ENCODE peak calls at places on chromosomes 7 and 10, in five cellular contexts. N, Q, W, E and I are unnamed samples.

GRCh38 chr10:86813101-86813500 is 56.7 kb downstream of the BMPR1A start:
- DNase-seq in E (no peak), W (no peak), Q (peak; percentile 44), N (no peak), I (no peak)

GRCh38 chr7:96277921-96278320 is 44.0 kb downstream of the SLC25A13 start:
- DNase-seq in E (peak; percentile 36), N (no peak), Q (no peak), W (no peak), I (no peak)

GRCh38 chr7:101367676-101368075 is 5.0 kb downstream of the COL26A1 start:
- DNase-seq in N (no peak), E (no peak), Q (no peak), W (no peak), I (no peak)

GRCh38 chr7:143410523-143411004 is 1.9 kb upstream of the EPHA1 start:
- DNase-seq in N (no peak), Q (no peak), E (no peak), W (no peak), I (no peak)

GRCh38 chr7:90474284-90475210 is 5.1 kb downstream of the PTTG1IP2 start:
- DNase-seq in N (no peak), Q (peak; percentile 86), W (no peak), E (no peak), I (peak; percentile 39)

GRCh38 chr10:58651040-58651439 is 138.4 kb downstream of the BICC1 start:
- DNase-seq in Q (no peak), N (no peak), E (peak; percentile 50), W (no peak), I (no peak)

GRCh38 chr7:3112499-3113134 is 69.0 kb upstream of the CARD11 start:
- DNase-seq in W (peak; percentile 42), E (no peak), Q (no peak), N (peak; percentile 21), I (no peak)

GRCh38 chr7:127629268-127629854 is 11.4 kb upstream of the PAX4 start:
- DNase-seq in W (peak; percentile 65), E (peak; percentile 58), Q (peak; percentile 29), N (peak; percentile 38), I (peak; percentile 17)

GRCh38 chr10:88385601-88386203 is 197.4 kb downstream of the RNLS start:
- DNase-seq in W (no peak), Q (no peak), N (peak; percentile 95), E (no peak), I (peak; percentile 86)

GRCh38 chr7:30164567-30164966 is 29.8 kb downstream of the MTURN start:
- DNase-seq in E (peak; percentile 65), N (peak; percentile 63), Q (peak; percentile 76), W (peak; percentile 67), I (peak; percentile 68)

GRCh38 chr7:12851841-12852240 is 164.4 kb downstream of the ARL4A start:
- DNase-seq in E (no peak), W (no peak), N (no peak), Q (no peak), I (peak; percentile 3)

GRCh38 chr10:124044143-124044862 is 49.1 kb downstream of the CHST15 start:
- DNase-seq in Q (no peak), E (no peak), W (no peak), N (no peak), I (no peak)

GRCh38 chr10:99784025-99784730 is 1.7 kb downstream of the ABCC2 start:
- DNase-seq in E (no peak), W (no peak), N (no peak), Q (peak; percentile 59), I (peak; percentile 27)

GRCh38 chr7:36281945-36282727 is 107.5 kb upstream of the ANLN start:
- DNase-seq in Q (no peak), W (no peak), E (no peak), N (no peak), I (no peak)

GRCh38 chr7:36283171-36283570 is 106.5 kb upstream of the ANLN start:
- DNase-seq in Q (no peak), E (no peak), W (no peak), N (no peak), I (no peak)

GRCh38 chr7:36285276-36285675 is 104.4 kb upstream of the ANLN start:
- DNase-seq in E (no peak), N (no peak), Q (no peak), W (no peak), I (no peak)

GRCh38 chr7:36284470-36284869 is 105.2 kb upstream of the ANLN start:
- DNase-seq in W (peak; percentile 53), Q (no peak), N (no peak), E (no peak), I (no peak)

DNA sequence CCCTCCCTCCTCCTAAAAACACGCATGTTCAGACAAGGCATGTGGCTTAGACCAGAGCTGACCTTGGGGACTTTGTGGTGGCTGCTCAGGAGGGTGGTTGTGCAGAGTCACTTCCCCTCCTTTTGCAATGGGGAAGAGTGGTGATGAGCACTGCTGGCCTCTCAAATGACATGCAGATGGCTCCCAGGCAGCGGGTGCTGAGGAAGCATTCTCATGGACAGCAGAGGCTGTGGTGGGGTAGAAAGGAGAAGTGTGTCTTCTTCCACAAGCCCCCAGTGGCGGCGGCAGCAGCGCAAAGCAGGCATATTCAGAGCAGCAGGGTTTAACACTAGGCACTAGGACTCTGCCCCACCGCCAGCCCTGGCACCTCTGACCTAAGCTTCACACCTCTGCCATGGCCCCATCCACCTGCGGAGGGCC is 105.9 kb upstream of the ANLN start:
- DNase-seq in E (no peak), Q (no peak), W (no peak), N (no peak), I (no peak)
- H3F3A ChIP-seq in E (peaks cover 11% of the 10 kb centered on the region), Q (no peaks in the 10 kb centered on the region), W (peaks cover 21% of the 10 kb centered on the region), N (no peaks in the 10 kb centered on the region), I (peaks cover 59% of the 10 kb centered on the region)

GRCh38 chr10:33252794-33253203 is 81.7 kb downstream of the NRP1 start:
- DNase-seq in E (no peak), Q (peak; percentile 100), W (no peak), N (no peak), I (peak; percentile 84)
- H2AFZ ChIP-seq in E (no peak overlapping the region), Q (peak overlapping the region; percentile 1), W (no peak overlapping the region), N (no peak overlapping the region), I (no peak overlapping the region)

GRCh38 chr10:42519761-42520460 is 118.5 kb downstream of the ZNF33B start:
- DNase-seq in Q (no peak), W (no peak), N (no peak), E (no peak), I (no peak)

GRCh38 chr10:42519079-42519478 is 119.3 kb downstream of the ZNF33B start:
- DNase-seq in N (no peak), E (no peak), W (no peak), Q (no peak), I (no peak)

GRCh38 chr10:42513921-42514320 is 124.4 kb downstream of the ZNF33B start:
- DNase-seq in Q (no peak), W (no peak), E (no peak), N (no peak), I (no peak)
- H3K9me3 ChIP-seq in Q (peaks cover 39% of the 10 kb centered on the region), W (peaks cover 60% of the 10 kb centered on the region), E (peaks cover 12% of the 10 kb centered on the region), N (no peaks in the 10 kb centered on the region), I (peaks cover 50% of the 10 kb centered on the region)

GRCh38 chr7:92279429-92280031 is 33.8 kb downstream of the ANKIB1 start:
- DNase-seq in Q (no peak), W (peak; percentile 73), N (no peak), E (no peak), I (no peak)
- H3F3A ChIP-seq in Q (no peaks in the 10 kb centered on the region), W (peaks cover 21% of the 10 kb centered on the region), N (peaks cover 3% of the 10 kb centered on the region), E (peaks cover 5% of the 10 kb centered on the region), I (no peaks in the 10 kb centered on the region)

GRCh38 chr10:50585921-50586739 is 37.6 kb downstream of the SGMS1 start:
- DNase-seq in Q (peak; percentile 92), E (no peak), N (no peak), W (no peak), I (peak; percentile 78)
- H2AFZ ChIP-seq in Q (peak overlapping the region; percentile 65), E (no peak overlapping the region), N (no peak overlapping the region), W (no peak overlapping the region), I (no peak overlapping the region)

GRCh38 chr10:97888134-97888533 is 38.5 kb downstream of the GOLGA7B start:
- DNase-seq in E (no peak), Q (no peak), W (no peak), N (no peak), I (no peak)
- H3K9me3 ChIP-seq in E (no peaks in the 10 kb centered on the region), Q (no peaks in the 10 kb centered on the region), W (no peaks in the 10 kb centered on the region), N (no peaks in the 10 kb centered on the region), I (no peaks in the 10 kb centered on the region)

DNA sequence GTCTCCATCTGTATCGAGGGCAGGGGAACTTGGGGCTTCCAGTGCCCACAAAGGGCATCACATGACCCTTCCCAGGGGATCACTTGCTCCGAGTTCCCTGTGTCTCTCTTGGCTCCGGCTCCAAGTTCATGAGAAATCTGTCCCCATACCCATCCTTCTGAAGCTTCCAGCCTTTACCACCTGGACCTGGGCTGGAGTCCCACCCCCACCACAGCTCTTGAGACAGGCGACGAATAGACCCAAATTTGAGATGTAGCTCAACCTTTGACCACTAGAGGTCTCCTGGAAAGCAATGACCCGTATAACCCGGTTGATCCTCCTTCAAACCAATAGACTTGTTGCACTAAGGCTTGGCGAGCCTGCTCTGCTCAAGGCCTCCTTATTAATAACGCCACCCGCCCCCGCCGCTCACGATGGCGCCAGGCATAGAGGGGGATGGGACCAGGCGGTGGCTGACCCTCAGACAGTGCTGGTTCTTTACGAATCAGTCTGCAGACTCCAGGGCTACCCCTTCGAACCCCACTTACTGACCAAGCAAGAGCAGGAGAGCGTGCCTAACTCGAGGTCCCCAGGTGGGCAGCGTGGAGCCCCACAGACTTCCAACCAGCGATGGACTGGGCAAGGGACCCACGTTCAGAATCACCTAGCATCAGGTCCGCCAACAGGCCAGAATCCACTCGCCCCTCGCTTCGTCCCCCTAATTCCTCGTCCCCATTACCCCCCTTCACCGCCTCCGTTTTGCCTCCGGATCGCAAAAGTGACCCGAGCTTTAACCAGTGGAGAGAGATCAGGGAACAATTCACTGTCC is 4.4 kb upstream of the ARID5B start:
- DNase-seq in E (peak; percentile 67), N (peak; percentile 91), Q (peak; percentile 91), W (peak; percentile 80), I (no peak)
- H3F3A ChIP-seq in E (peaks cover 24% of the 10 kb centered on the region), N (peaks cover 44% of the 10 kb centered on the region), Q (peaks cover 11% of the 10 kb centered on the region), W (peaks cover 9% of the 10 kb centered on the region), I (peaks cover 30% of the 10 kb centered on the region)